ENCODE peak calls at places on chromosomes 3 and 15, in seven cellular contexts. R is endothelial cell of umbilical vein; D is effector memory CD4-positive, alpha-beta T cell; F is GDM1; C is mesothelial cell of epicardium; S is globus pallidus; O is anterior cingulate cortex. M is an unnamed sample.

GRCh38 chr15:75723847-75724660 is 11.4 kb upstream of the CSPG4 start:
- DNase-seq in C (peak; percentile 76), R (peak; percentile 84), D (peak; percentile 26), F (no peak), S (peak; percentile 50), O (peak; percentile 84), M (peak; percentile 96)

GRCh38 chr3:94303897-94304296 is 241.0 kb downstream of the NSUN3 start:
- DNase-seq in O (peak; percentile 6), R (no peak), D (no peak), S (no peak), F (no peak), C (no peak), M (peak; percentile 25)

GRCh38 chr3:126530171-126531050 is 6.5 kb downstream of the CHST13 start:
- DNase-seq in S (no peak), D (no peak), C (no peak), F (peak; percentile 97), O (no peak), R (no peak), M (no peak)

GRCh38 chr3:5798809-5799208 is 611.3 kb downstream of the EDEM1 start:
- DNase-seq in F (no peak), D (no peak), C (no peak), R (no peak), O (no peak), S (no peak), M (no peak)

GRCh38 chr15:64589435-64590084 is 129.2 kb downstream of the ZNF609 start:
- DNase-seq in F (no peak), D (no peak), S (no peak), R (no peak), O (no peak), C (no peak), M (no peak)

GRCh38 chr3:15380980-15381890 is 46.1 kb downstream of the METTL6 start:
- DNase-seq in R (no peak), D (no peak), O (no peak), C (no peak), F (no peak), S (no peak), M (no peak)

GRCh38 chr3:110984456-110985250 is 87.0 kb upstream of the NECTIN3 start:
- DNase-seq in C (no peak), D (no peak), R (no peak), S (no peak), F (no peak), O (no peak), M (no peak)

GRCh38 chr15:45199136-45199810 is 11.5 kb upstream of the SHF start:
- DNase-seq in O (peak; percentile 3), R (peak; percentile 44), S (peak; percentile 64), D (no peak), F (no peak), C (no peak), M (peak; percentile 19)

GRCh38 chr3:186882125-186882524 is 39.6 kb downstream of the ADIPOQ start:
- DNase-seq in S (no peak), O (no peak), F (no peak), R (no peak), C (no peak), D (no peak), M (no peak)

GRCh38 chr15:82263350-82263749 is 732 bp downstream of the SAXO2 start:
- DNase-seq in R (no peak), O (no peak), S (no peak), C (no peak), F (no peak), D (no peak), M (no peak)